ENCODE peak calls at places on chromosomes 16 and 17, in five cellular contexts. D is substantia nigra; R is GM19239; Z is stimulated activated naive CD8-positive, alpha-beta T cell treated with anti-CD3 and anti-CD28 coated beads, Interleukin-15, Interleukin-2, amounts not matched to agents 100 U/mL and 50 U/mL, for 24 hours; Y is central memory CD4-positive, alpha-beta T cell. C is an unnamed sample.

GRCh38 chr17:55533611-55534010 is 22.4 kb upstream of the SMIM36 start:
- DNase-seq in Y (no peak), Z (no peak), D (no peak), R (no peak), C (no peak)

GRCh38 chr16:56793504-56793903 is 63.6 kb downstream of the NUP93 start:
- DNase-seq in D (no peak), Z (no peak), R (no peak), Y (no peak), C (no peak)

GRCh38 chr17:39080416-39081179 is 70.8 kb downstream of the PLXDC1 start:
- DNase-seq in Y (no peak), R (no peak), D (no peak), Z (no peak), C (no peak)

GRCh38 chr17:12522743-12523181 is 142.9 kb upstream of the MYOCD start:
- DNase-seq in Y (no peak), Z (no peak), D (no peak), R (no peak), C (peak; percentile 7)

GRCh38 chr16:19472487-19472886 is 49.4 kb downstream of the GDE1 start:
- DNase-seq in Z (no peak), Y (no peak), R (no peak), D (no peak), C (no peak)

GRCh38 chr16:4323845-4324478 is 8.1 kb downstream of the GLIS2 start:
- DNase-seq in Y (no peak), Z (no peak), R (no peak), D (no peak), C (peak; percentile 89)

GRCh38 chr16:3576211-3576610 is 992 bp downstream of the NLRC3 start:
- DNase-seq in Z (peak; percentile 37), Y (no peak), D (no peak), R (no peak), C (no peak)

GRCh38 chr17:58568050-58568830 is 53.8 kb upstream of the MTMR4 start:
- DNase-seq in D (no peak), Y (no peak), Z (no peak), R (no peak), C (no peak)

GRCh38 chr16:702341-702740 is 3.3 kb downstream of the FBXL16 start:
- DNase-seq in R (no peak), Z (no peak), D (no peak), Y (no peak), C (no peak)

GRCh38 chr17:3529817-3530741 is 27.5 kb downstream of the TRPV3 start:
- DNase-seq in Z (no peak), D (no peak), R (no peak), Y (no peak), C (peak; percentile 85)

GRCh38 chr16:66273036-66273435 is 93.5 kb upstream of the CDH5 start:
- DNase-seq in Y (no peak), R (no peak), Z (no peak), D (no peak), C (no peak)

GRCh38 chr17:6079155-6079554 is 9.0 kb downstream of the WSCD1 start:
- DNase-seq in D (peak; percentile 28), R (no peak), Z (no peak), Y (no peak), C (no peak)

GRCh38 chr17:7213895-7214299 is 5.7 kb downstream of the DLG4 start:
- DNase-seq in R (no peak), D (no peak), Y (no peak), Z (no peak), C (peak; percentile 82)

GRCh38 chr17:78431692-78431958 is 53.2 kb downstream of the PGS1 start:
- DNase-seq in Y (no peak), R (no peak), Z (no peak), D (no peak), C (no peak)

GRCh38 chr17:33560871-33561270 is 267.8 kb upstream of the ASIC2 start:
- DNase-seq in D (no peak), R (no peak), Z (no peak), Y (no peak), C (no peak)

GRCh38 chr16:67526149-67526732 is 2.4 kb upstream of the RIPOR1 start:
- DNase-seq in Z (no peak), Y (no peak), R (no peak), D (no peak), C (no peak)

GRCh38 chr17:48486557-48486956 is 44.3 kb downstream of the HOXB1 start:
- DNase-seq in D (no peak), Y (no peak), R (no peak), Z (no peak), C (no peak)

GRCh38 chr17:12644623-12645022 is 21.1 kb upstream of the MYOCD start:
- DNase-seq in R (no peak), Z (no peak), D (no peak), Y (no peak), C (no peak)

GRCh38 chr16:81921415-81921814 is 89.9 kb downstream of the SDR42E1 start:
- DNase-seq in Z (no peak), Y (no peak), D (no peak), R (no peak), C (no peak)

GRCh38 chr16:30748634-30749445 is 615 bp downstream of the PHKG2 start:
- DNase-seq in R (no peak), Y (no peak), D (no peak), Z (peak; percentile 46), C (peak; percentile 71)

GRCh38 chr17:32608267-32608666 is 121.5 kb downstream of the CDK5R1 start:
- DNase-seq in R (no peak), D (no peak), Z (no peak), Y (no peak), C (no peak)

GRCh38 chr17:71251276-71251675 is 869.5 kb upstream of the SOX9 start:
- DNase-seq in Z (no peak), D (no peak), Y (no peak), R (no peak), C (no peak)

GRCh38 chr16:87297918-87298631 is 19.1 kb downstream of the C16orf95 start:
- DNase-seq in Z (peak; percentile 60), Y (no peak), R (peak; percentile 50), D (no peak), C (peak; percentile 83)